ENCODE peak calls at places on chromosomes 1 and 21, in five cellular contexts. One of them, this sample, is unnamed.

GRCh38 chr1:247411583-247412295 is 4.2 kb upstream of the NLRP3 start:
- DNase-seq in PC-9: no peak
- DNase-seq in psoas muscle: no peak
- DNase-seq in WTC11: no peak
- DNase-seq in cardiac muscle cell: no peak
- DNase-seq in this sample: no peak

GRCh38 chr21:45579383-45580180 is 37.3 kb upstream of the SLC19A1 start:
- DNase-seq in WTC11: peak; percentile 2
- DNase-seq in psoas muscle: no peak
- DNase-seq in PC-9: no peak
- DNase-seq in cardiac muscle cell: no peak
- DNase-seq in this sample: no peak

GRCh38 chr1:153393926-153394325 is 3.1 kb upstream of the S100A8 start:
- DNase-seq in psoas muscle: no peak
- DNase-seq in PC-9: peak; percentile 45
- DNase-seq in cardiac muscle cell: no peak
- DNase-seq in WTC11: peak; percentile 70
- DNase-seq in this sample: no peak

GRCh38 chr1:37096523-37096922 is 62.2 kb upstream of the GRIK3 start:
- DNase-seq in cardiac muscle cell: no peak
- DNase-seq in WTC11: peak; percentile 63
- DNase-seq in PC-9: peak; percentile 38
- DNase-seq in psoas muscle: no peak
- DNase-seq in this sample: no peak

GRCh38 chr1:214441119-214441518 is 110.3 kb downstream of the PTPN14 start:
- DNase-seq in WTC11: no peak
- DNase-seq in cardiac muscle cell: peak; percentile 73
- DNase-seq in psoas muscle: no peak
- DNase-seq in PC-9: peak; percentile 28
- DNase-seq in this sample: no peak

GRCh38 chr1:113409363-113409762 is 19.0 kb downstream of the MAGI3 start:
- DNase-seq in WTC11: no peak
- DNase-seq in cardiac muscle cell: no peak
- DNase-seq in PC-9: peak; percentile 49
- DNase-seq in psoas muscle: no peak
- DNase-seq in this sample: no peak

GRCh38 chr21:19999369-20000272 is 998.6 kb upstream of the NCAM2 start:
- DNase-seq in WTC11: no peak
- DNase-seq in cardiac muscle cell: no peak
- DNase-seq in psoas muscle: no peak
- DNase-seq in PC-9: no peak
- DNase-seq in this sample: no peak

GRCh38 chr1:25529518-25530347 is 13.7 kb upstream of the LDLRAP1 start:
- DNase-seq in psoas muscle: no peak
- DNase-seq in WTC11: no peak
- DNase-seq in PC-9: no peak
- DNase-seq in cardiac muscle cell: no peak
- DNase-seq in this sample: no peak

GRCh38 chr1:68049941-68050878 is at the start of gene DIRAS3:
- DNase-seq in PC-9: no peak
- DNase-seq in WTC11: no peak
- DNase-seq in cardiac muscle cell: peak; percentile 67
- DNase-seq in psoas muscle: peak; percentile 41
- DNase-seq in this sample: no peak

GRCh38 chr1:55172272-55172671 is 42.9 kb downstream of the USP24 start:
- DNase-seq in PC-9: no peak
- DNase-seq in cardiac muscle cell: peak; percentile 18
- DNase-seq in psoas muscle: no peak
- DNase-seq in WTC11: no peak
- DNase-seq in this sample: no peak

GRCh38 chr1:244778356-244778755 is 57.1 kb upstream of the COX20 start:
- DNase-seq in cardiac muscle cell: peak; percentile 63
- DNase-seq in WTC11: no peak
- DNase-seq in psoas muscle: no peak
- DNase-seq in PC-9: peak; percentile 61
- DNase-seq in this sample: no peak

GRCh38 chr1:5721634-5722215 is 270.5 kb downstream of the NPHP4 start:
- DNase-seq in PC-9: no peak
- DNase-seq in psoas muscle: no peak
- DNase-seq in WTC11: no peak
- DNase-seq in cardiac muscle cell: no peak
- DNase-seq in this sample: no peak

GRCh38 chr1:155938220-155938627 is 3.2 kb upstream of the RXFP4 start:
- DNase-seq in cardiac muscle cell: peak; percentile 79
- DNase-seq in PC-9: peak; percentile 60
- DNase-seq in psoas muscle: no peak
- DNase-seq in WTC11: no peak
- DNase-seq in this sample: no peak

GRCh38 chr1:219940707-219941106 is 12.3 kb upstream of the SLC30A10 start:
- DNase-seq in PC-9: no peak
- DNase-seq in psoas muscle: no peak
- DNase-seq in WTC11: no peak
- DNase-seq in cardiac muscle cell: no peak
- DNase-seq in this sample: no peak

GRCh38 chr21:14382486-14382834 is 486 bp downstream of the HSPA13 start:
- DNase-seq in PC-9: no peak
- DNase-seq in psoas muscle: no peak
- DNase-seq in cardiac muscle cell: peak; percentile 44
- DNase-seq in WTC11: peak; percentile 45
- DNase-seq in this sample: peak; percentile 54

GRCh38 chr1:6819641-6820040 is 34.4 kb downstream of the CAMTA1 start:
- DNase-seq in cardiac muscle cell: peak; percentile 55
- DNase-seq in psoas muscle: no peak
- DNase-seq in WTC11: no peak
- DNase-seq in PC-9: no peak
- DNase-seq in this sample: no peak

GRCh38 chr1:236590553-236591150 is 13.7 kb downstream of the HEATR1 start:
- DNase-seq in psoas muscle: no peak
- DNase-seq in WTC11: no peak
- DNase-seq in cardiac muscle cell: no peak
- DNase-seq in PC-9: no peak
- DNase-seq in this sample: no peak

GRCh38 chr1:112515311-112516009 is 6.7 kb downstream of the WNT2B start:
- DNase-seq in PC-9: peak; percentile 63
- DNase-seq in psoas muscle: no peak
- DNase-seq in WTC11: peak; percentile 44
- DNase-seq in cardiac muscle cell: peak; percentile 76
- DNase-seq in this sample: no peak

GRCh38 chr21:14452031-14452778 is 69.3 kb upstream of the HSPA13 start:
- DNase-seq in cardiac muscle cell: peak; percentile 5
- DNase-seq in WTC11: no peak
- DNase-seq in PC-9: no peak
- DNase-seq in psoas muscle: no peak
- DNase-seq in this sample: peak; percentile 15

GRCh38 chr21:35048706-35049617 is at the start of gene RUNX1:
- DNase-seq in psoas muscle: peak; percentile 59
- DNase-seq in WTC11: no peak
- DNase-seq in PC-9: peak; percentile 85
- DNase-seq in cardiac muscle cell: peak; percentile 75
- DNase-seq in this sample: no peak

GRCh38 chr1:59375321-59376220 is 78.7 kb downstream of the FGGY start:
- DNase-seq in cardiac muscle cell: peak; percentile 95
- DNase-seq in psoas muscle: no peak
- DNase-seq in WTC11: no peak
- DNase-seq in PC-9: peak; percentile 54
- DNase-seq in this sample: no peak

GRCh38 chr1:30522031-30523004 is 201.1 kb downstream of the MATN1 start:
- DNase-seq in WTC11: no peak
- DNase-seq in cardiac muscle cell: peak; percentile 96
- DNase-seq in PC-9: no peak
- DNase-seq in psoas muscle: peak; percentile 91
- DNase-seq in this sample: no peak

GRCh38 chr1:244337839-244338238 is 113.9 kb downstream of the ADSS2 start:
- DNase-seq in WTC11: no peak
- DNase-seq in cardiac muscle cell: no peak
- DNase-seq in PC-9: no peak
- DNase-seq in psoas muscle: no peak
- DNase-seq in this sample: no peak

GRCh38 chr1:91515994-91516393 is 15.3 kb downstream of the CDC7 start:
- DNase-seq in psoas muscle: no peak
- DNase-seq in PC-9: no peak
- DNase-seq in WTC11: no peak
- DNase-seq in cardiac muscle cell: no peak
- DNase-seq in this sample: no peak

GRCh38 chr1:91507330-91507729 is 6.7 kb downstream of the CDC7 start:
- DNase-seq in cardiac muscle cell: peak; percentile 21
- DNase-seq in psoas muscle: no peak
- DNase-seq in WTC11: no peak
- DNase-seq in PC-9: no peak
- DNase-seq in this sample: no peak

GRCh38 chr1:91510754-91511153 is 10.1 kb downstream of the CDC7 start:
- DNase-seq in psoas muscle: no peak
- DNase-seq in cardiac muscle cell: no peak
- DNase-seq in WTC11: no peak
- DNase-seq in PC-9: no peak
- DNase-seq in this sample: no peak

GRCh38 chr1:91511386-91511785 is 10.7 kb downstream of the CDC7 start:
- DNase-seq in cardiac muscle cell: peak; percentile 72
- DNase-seq in WTC11: no peak
- DNase-seq in PC-9: peak; percentile 50
- DNase-seq in psoas muscle: no peak
- DNase-seq in this sample: no peak

DNA sequence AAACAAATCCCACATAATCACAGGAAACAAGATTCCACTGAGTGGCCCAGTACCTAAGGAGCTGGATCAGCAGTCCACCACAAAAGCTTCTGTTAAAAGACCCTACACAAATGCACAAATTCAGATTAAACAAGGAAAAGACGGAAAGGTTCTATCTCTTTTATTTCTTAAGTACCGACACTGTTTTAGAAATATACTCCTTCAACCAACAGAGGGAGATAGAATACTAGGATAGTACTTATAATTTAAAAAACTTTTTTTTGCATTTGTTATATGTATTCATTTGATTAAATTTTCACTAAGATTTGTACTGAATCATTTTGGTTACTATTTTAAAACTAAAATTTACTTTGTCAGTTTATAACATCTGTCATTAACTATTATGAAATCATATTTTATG is 12.5 kb downstream of the CDC7 start:
- DNase-seq in psoas muscle: no peak
- DNase-seq in cardiac muscle cell: peak; percentile 57
- DNase-seq in PC-9: no peak
- DNase-seq in WTC11: no peak
- DNase-seq in this sample: no peak
- TF ChIP-seq CTCF in psoas muscle: peak; percentile 53
- TF ChIP-seq CTCF in cardiac muscle cell: peak; percentile 34
- TF ChIP-seq CTCF in PC-9: peak; percentile 73
- TF ChIP-seq CTCF in WTC11: no peak
- TF ChIP-seq CTCF in this sample: peak; percentile 33

DNA sequence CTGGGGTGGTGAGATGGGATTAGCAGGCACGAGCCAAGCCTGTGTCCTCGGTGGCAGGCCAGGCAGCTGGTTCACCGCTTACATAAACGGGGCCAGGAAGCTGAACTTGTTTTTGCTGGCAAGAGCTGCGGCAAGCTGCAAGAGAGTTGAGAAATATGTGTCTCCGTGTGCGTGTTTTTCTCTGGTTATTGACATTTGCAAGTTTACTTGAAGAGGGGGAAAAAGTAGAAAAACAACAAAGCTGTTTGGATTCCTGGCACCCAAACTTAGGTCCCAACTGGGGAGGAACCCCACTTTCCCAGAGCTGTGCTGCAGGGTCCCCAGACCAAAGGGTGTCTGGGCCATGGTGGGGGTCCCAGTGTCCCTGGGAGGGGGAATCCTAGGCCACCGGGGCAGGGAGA is 14.5 kb downstream of the IL6R start:
- DNase-seq in WTC11: no peak
- DNase-seq in PC-9: peak; percentile 85
- DNase-seq in psoas muscle: peak; percentile 96
- DNase-seq in cardiac muscle cell: peak; percentile 97
- DNase-seq in this sample: no peak
- TF ChIP-seq CTCF in WTC11: no peak
- TF ChIP-seq CTCF in PC-9: no peak
- TF ChIP-seq CTCF in psoas muscle: no peak
- TF ChIP-seq CTCF in cardiac muscle cell: no peak
- TF ChIP-seq CTCF in this sample: no peak

DNA sequence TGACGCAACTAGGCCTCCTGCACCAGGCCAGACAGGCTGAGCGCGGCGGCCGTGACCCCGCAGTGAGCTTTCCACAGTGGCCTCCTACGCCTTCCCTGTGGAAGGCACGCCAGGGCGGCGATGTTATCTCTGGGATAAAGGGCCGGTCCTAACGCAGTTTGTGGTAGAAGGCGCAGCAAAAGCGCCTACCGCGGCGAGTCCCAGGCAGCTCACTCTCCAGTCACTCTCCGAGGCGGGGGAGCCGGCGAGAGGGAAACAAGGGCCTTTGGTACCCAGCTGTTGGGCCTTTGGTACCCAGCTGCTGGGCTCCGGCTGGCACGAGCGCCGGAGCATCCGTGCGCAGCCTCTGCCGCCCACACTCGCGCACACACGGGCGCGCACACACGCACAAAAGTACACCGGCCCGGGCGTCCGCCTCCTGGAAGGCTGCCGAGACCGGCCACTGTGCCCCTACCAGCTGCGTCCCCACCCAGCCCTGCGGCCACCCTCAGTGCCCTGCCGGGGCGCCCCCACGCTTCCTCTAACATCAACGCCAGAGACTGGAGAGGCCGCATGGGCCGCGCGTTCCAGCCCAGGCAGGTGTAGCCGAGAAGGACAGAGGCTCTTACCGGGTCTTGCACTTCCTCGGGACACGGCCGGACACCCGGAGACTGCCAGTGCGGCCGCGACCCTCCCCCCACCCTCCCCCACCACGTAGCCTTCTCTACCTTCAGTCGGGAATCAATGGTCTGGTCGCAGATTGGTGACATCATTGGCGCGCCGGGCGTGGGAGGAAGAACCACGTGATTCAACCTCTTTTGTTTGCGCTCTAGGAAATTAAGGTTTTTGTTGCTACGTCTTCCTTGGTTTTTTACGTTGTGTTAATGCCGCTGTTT is 19.5 kb upstream of the ADAR start:
- DNase-seq in cardiac muscle cell: peak; percentile 94
- DNase-seq in PC-9: peak; percentile 74
- DNase-seq in WTC11: peak; percentile 93
- DNase-seq in psoas muscle: peak; percentile 93
- DNase-seq in this sample: peak; percentile 95
- TF ChIP-seq CTCF in cardiac muscle cell: no peak
- TF ChIP-seq CTCF in PC-9: no peak
- TF ChIP-seq CTCF in WTC11: no peak
- TF ChIP-seq CTCF in psoas muscle: no peak
- TF ChIP-seq CTCF in this sample: no peak

DNA sequence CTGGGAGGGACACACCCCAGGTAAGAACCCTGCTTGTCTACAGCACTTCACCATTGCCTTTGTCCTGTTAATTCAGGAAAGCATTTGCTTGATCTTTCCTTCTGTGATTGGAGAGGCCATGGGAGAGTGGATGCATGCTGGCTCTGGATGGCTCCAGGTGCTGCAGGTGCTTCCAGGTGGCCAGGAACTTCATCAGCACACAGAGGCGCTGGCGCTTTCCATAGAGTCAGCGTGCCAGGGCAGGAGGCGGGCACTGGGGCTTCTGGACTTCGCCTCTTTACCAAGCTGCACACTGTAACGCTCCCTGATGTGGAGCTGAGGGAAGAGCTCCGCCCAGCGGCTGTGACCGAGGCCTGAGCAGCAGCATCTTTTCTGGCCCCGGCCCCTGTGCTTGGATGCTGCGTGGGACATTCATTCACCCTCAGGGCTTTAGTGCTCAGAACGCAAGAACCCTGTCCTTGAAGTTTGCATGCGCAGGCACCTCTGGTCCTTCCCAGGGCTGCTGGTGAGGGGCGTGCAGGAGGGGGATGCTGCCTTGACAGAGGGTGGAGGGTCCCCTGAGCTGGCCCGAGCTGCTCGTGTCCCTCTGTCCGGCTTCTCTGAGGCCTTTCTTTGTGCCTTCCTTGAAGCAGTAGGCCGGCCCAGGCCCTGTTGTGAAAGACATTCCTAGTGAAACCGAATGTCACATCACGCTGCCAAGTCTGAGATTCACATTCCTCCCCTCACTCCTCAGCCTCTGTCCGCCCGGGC is 1.6 kb upstream of the MX2 start:
- DNase-seq in cardiac muscle cell: peak; percentile 83
- DNase-seq in psoas muscle: peak; percentile 77
- DNase-seq in PC-9: no peak
- DNase-seq in WTC11: peak; percentile 28
- DNase-seq in this sample: no peak
- TF ChIP-seq CTCF in cardiac muscle cell: peak; percentile 6
- TF ChIP-seq CTCF in psoas muscle: no peak
- TF ChIP-seq CTCF in PC-9: no peak
- TF ChIP-seq CTCF in WTC11: no peak
- TF ChIP-seq CTCF in this sample: no peak

This sample was measured in glutamatergic neuron.